ENCODE peak calls at places on chromosomes 11 and 22, in five cellular contexts. R, X, C, Q and G are unnamed samples.
A peak's percentile ranks its signal among the peaks of the same experiment; 100 is the strongest.

GRCh38 chr11:73931039-73931645 is 19.7 kb upstream of the DNAJB13 start:
- DNase-seq in R (no peak), X (peak; percentile 80), C (peak; percentile 85), Q (peak; percentile 75), G (peak; percentile 76)

GRCh38 chr11:103228807-103229206 is 119.6 kb downstream of the DYNC2H1 start:
- DNase-seq in R (no peak), X (no peak), C (peak; percentile 35), Q (peak; percentile 19), G (no peak)

GRCh38 chr11:113014731-113015455 is 53.7 kb downstream of the NCAM1 start:
- DNase-seq in R (peak; percentile 71), X (peak; percentile 46), C (no peak), Q (peak; percentile 11), G (no peak)

GRCh38 chr11:2912498-2912897 is 16.7 kb downstream of the PHLDA2 start:
- DNase-seq in R (no peak), X (peak; percentile 95), C (peak; percentile 75), Q (peak; percentile 86), G (peak; percentile 78)

GRCh38 chr22:35454416-35455054 is 54.6 kb downstream of the MCM5 start:
- DNase-seq in R (no peak), X (no peak), C (no peak), Q (peak; percentile 38), G (no peak)

GRCh38 chr22:37175414-37176144 is 12.5 kb downstream of the C1QTNF6 start:
- DNase-seq in R (no peak), X (no peak), C (peak; percentile 14), Q (no peak), G (no peak)

GRCh38 chr22:44968736-44969135 is 41.1 kb downstream of the PHF21B start:
- DNase-seq in R (no peak), X (no peak), C (no peak), Q (no peak), G (no peak)

GRCh38 chr11:20530942-20531703 is 68.3 kb upstream of the SLC6A5 start:
- DNase-seq in R (no peak), X (no peak), C (no peak), Q (no peak), G (no peak)

GRCh38 chr11:63767415-63768231 is 952 bp downstream of the ZFTA start:
- DNase-seq in R (peak; percentile 63), X (peak; percentile 78), C (peak; percentile 87), Q (peak; percentile 89), G (peak; percentile 88)

GRCh38 chr11:117478926-117479325 is 151.3 kb downstream of the CEP164 start:
- DNase-seq in R (no peak), X (no peak), C (no peak), Q (no peak), G (no peak)

GRCh38 chr22:45638834-45639746 is 32.5 kb upstream of the ATXN10 start:
- DNase-seq in R (peak; percentile 45), X (peak; percentile 23), C (peak; percentile 69), Q (peak; percentile 88), G (peak; percentile 72)

GRCh38 chr11:84780689-84781293 is 846.4 kb downstream of the DLG2 start:
- DNase-seq in R (no peak), X (peak; percentile 21), C (peak; percentile 43), Q (peak; percentile 40), G (peak; percentile 40)

GRCh38 chr11:2699185-2699530 is 636 bp downstream of the KCNQ1OT1 start:
- DNase-seq in R (peak; percentile 20), X (no peak), C (no peak), Q (peak; percentile 30), G (peak; percentile 27)

GRCh38 chr11:101127699-101128570 is 1.7 kb downstream of the PGR start:
- DNase-seq in R (peak; percentile 33), X (peak; percentile 19), C (no peak), Q (no peak), G (peak; percentile 18)

GRCh38 chr22:44406581-44407403 is 91.2 kb downstream of the RTL6 start:
- DNase-seq in R (no peak), X (peak; percentile 45), C (no peak), Q (no peak), G (no peak)

GRCh38 chr22:22429374-22430108 is 79.0 kb downstream of the ZNF280B start:
- DNase-seq in R (no peak), X (no peak), C (no peak), Q (no peak), G (no peak)

GRCh38 chr22:19043111-19044085 is 78.8 kb downstream of the DGCR2 start:
- DNase-seq in R (no peak), X (no peak), C (peak; percentile 25), Q (no peak), G (peak; percentile 47)

GRCh38 chr11:32610926-32611325 is 27.3 kb downstream of the EIF3M start:
- DNase-seq in R (no peak), X (no peak), C (peak; percentile 4), Q (no peak), G (peak; percentile 22)

GRCh38 chr11:118841469-118842222 is 42.0 kb upstream of the CXCR5 start:
- DNase-seq in R (no peak), X (no peak), C (no peak), Q (no peak), G (no peak)

GRCh38 chr11:704189-704798 is 1.7 kb upstream of the EPS8L2 start:
- DNase-seq in R (no peak), X (no peak), C (no peak), Q (no peak), G (no peak)

GRCh38 chr11:77968337-77968736 is 26.1 kb downstream of the INTS4 start:
- DNase-seq in R (no peak), X (no peak), C (no peak), Q (peak; percentile 10), G (no peak)

GRCh38 chr11:10076458-10077141 is 217.4 kb downstream of the SBF2 start:
- DNase-seq in R (peak; percentile 75), X (peak; percentile 6), C (peak; percentile 44), Q (peak; percentile 63), G (peak; percentile 10)

GRCh38 chr22:26939466-26939865 is 282.1 kb downstream of the MIAT start:
- DNase-seq in R (no peak), X (no peak), C (no peak), Q (no peak), G (no peak)

GRCh38 chr11:118522571-118523072 is 4.7 kb upstream of the TTC36 start:
- DNase-seq in R (no peak), X (peak; percentile 41), C (peak; percentile 36), Q (peak; percentile 43), G (peak; percentile 66)

GRCh38 chr22:25745341-25746011 is 3.5 kb downstream of the MYO18B start:
- DNase-seq in R (no peak), X (no peak), C (peak; percentile 86), Q (no peak), G (peak; percentile 72)

GRCh38 chr22:41844513-41844912 is 11.6 kb downstream of the SREBF2 start:
- DNase-seq in R (no peak), X (no peak), C (no peak), Q (no peak), G (no peak)

GRCh38 chr11:86459682-86460460 is 85.2 kb downstream of the CCDC81 start:
- DNase-seq in R (peak; percentile 45), X (peak; percentile 39), C (peak; percentile 92), Q (no peak), G (peak; percentile 84)

GRCh38 chr11:8285796-8286195 is 22.1 kb upstream of the LMO1 start:
- DNase-seq in R (no peak), X (no peak), C (no peak), Q (no peak), G (no peak)

GRCh38 chr22:37564111-37564711 is 3.9 kb downstream of the CDC42EP1 start:
- DNase-seq in R (no peak), X (no peak), C (peak; percentile 35), Q (no peak), G (no peak)